ENCODE peak calls at places on chromosomes 11 and 22, in nine cellular contexts. P is kidney epithelial cell, F is coronary artery, T is kidney, Y is astrocyte of the cerebellum, U is hepatocyte, J is suprapubic skin, N is mammary epithelial cell, L is colonic mucosa. C is an unnamed sample.

GRCh38 chr11:74371269-74372039 is 26.8 kb downstream of the PGM2L1 start:
- DNase-seq in L (no peak), F (no peak), U (no peak), J (no peak), Y (peak), N (peak), P (no peak), T (no peak), C (peak)

GRCh38 chr11:36540998-36541397 is 26.8 kb upstream of the RAG1 start:
- DNase-seq in T (no peak), Y (no peak), P (no peak), F (no peak), J (no peak), U (peak), N (peak), L (peak), C (no peak)

GRCh38 chr11:97361812-97362378 is 972.1 kb downstream of the JRKL start:
- DNase-seq in L (no peak), J (no peak), P (peak), F (no peak), N (peak), T (no peak), U (peak), Y (peak), C (no peak)

GRCh38 chr11:6862961-6863360 is at the start of gene OR10A2:
- DNase-seq in T (no peak), J (no peak), L (no peak), P (no peak), F (no peak), U (peak), Y (peak), N (peak), C (no peak)

GRCh38 chr11:1228183-1228821 is 5.4 kb downstream of the MUC5B start:
- DNase-seq in U (no peak), P (no peak), F (no peak), Y (no peak), T (peak), N (no peak), L (peak), J (peak), C (no peak)

GRCh38 chr11:135074397-135074998 is 662.5 kb upstream of the B3GAT1 start:
- DNase-seq in Y (no peak), T (no peak), J (no peak), N (no peak), L (no peak), U (peak), P (no peak), F (no peak), C (no peak)

GRCh38 chr22:30094804-30095203 is 14.5 kb downstream of the HORMAD2 start:
- DNase-seq in N (no peak), J (no peak), P (no peak), T (no peak), F (no peak), Y (no peak), U (no peak), L (no peak), C (no peak)

GRCh38 chr11:19073454-19074415 is 13.2 kb upstream of the MRGPRX2 start:
- DNase-seq in Y (no peak), P (no peak), F (no peak), N (no peak), T (no peak), L (no peak), J (no peak), U (no peak), C (no peak)

GRCh38 chr11:85040166-85040565 is 587.0 kb downstream of the DLG2 start:
- DNase-seq in N (no peak), F (no peak), T (no peak), L (no peak), Y (peak), U (no peak), J (no peak), P (no peak), C (no peak)

DNA sequence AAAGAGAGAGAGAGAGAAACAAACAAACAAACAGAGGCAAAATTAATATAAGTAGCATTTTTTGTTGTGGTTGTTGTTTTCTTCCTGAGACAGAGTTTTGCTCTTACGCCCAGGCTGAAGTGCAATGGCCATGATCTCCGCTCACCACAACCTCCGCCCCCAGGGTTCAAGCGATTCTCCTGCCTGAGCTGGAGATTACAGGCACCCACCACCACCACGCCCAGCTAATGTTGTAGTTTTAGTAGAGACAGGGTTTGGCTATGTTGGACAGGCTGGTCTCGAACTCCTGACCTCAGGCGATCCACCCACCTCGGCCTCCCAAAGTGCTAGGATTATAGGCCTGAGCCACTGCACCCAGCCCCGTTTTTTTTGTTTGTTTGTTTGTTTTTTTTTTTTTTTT is 64.5 kb downstream of the MCHR1 start:
- DNase-seq in P (no peak), Y (no peak), N (no peak), T (no peak), J (no peak), U (no peak), F (no peak), L (no peak), C (no peak)
- H3K4me3 ChIP-seq in P (no peak), Y (no peak), N (no peak), T (no peak), J (peak), U (no peak), F (no peak), L (no peak), C (no peak)

GRCh38 chr11:77525455-77526091 is 51.7 kb upstream of the PAK1 start:
- DNase-seq in Y (no peak), U (no peak), T (no peak), L (no peak), N (no peak), P (no peak), J (no peak), F (no peak), C (no peak)

GRCh38 chr11:77522215-77522614 is 48.3 kb upstream of the PAK1 start:
- DNase-seq in J (no peak), F (no peak), N (peak), P (no peak), T (no peak), Y (peak), U (no peak), L (no peak), C (no peak)

GRCh38 chr11:77523712-77524111 is 49.8 kb upstream of the PAK1 start:
- DNase-seq in T (no peak), F (no peak), P (no peak), Y (no peak), U (no peak), J (no peak), L (no peak), N (no peak), C (no peak)

GRCh38 chr11:77519847-77520246 is 46.0 kb upstream of the PAK1 start:
- DNase-seq in F (no peak), N (no peak), P (no peak), J (no peak), Y (no peak), T (no peak), U (no peak), L (no peak), C (no peak)

DNA sequence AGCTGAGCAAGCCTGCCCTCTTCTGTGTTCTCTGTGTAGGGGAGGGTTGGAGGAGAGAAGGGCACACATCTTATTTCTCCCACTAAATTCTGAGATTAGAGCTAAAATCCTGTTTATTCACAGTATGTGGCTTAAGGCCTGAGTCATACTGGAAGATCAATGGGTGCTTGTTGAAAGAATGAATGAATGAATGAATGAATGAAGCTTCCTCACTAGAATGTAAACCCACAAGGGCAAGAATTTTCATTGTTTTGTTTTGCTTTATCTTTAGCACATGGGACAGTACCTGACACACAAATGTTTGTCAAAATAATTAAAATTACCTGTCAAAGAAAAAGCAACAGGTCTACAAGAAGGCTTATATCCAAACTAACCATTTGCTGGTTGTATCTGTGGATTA is 50.6 kb upstream of the PAK1 start:
- DNase-seq in P (no peak), L (no peak), J (no peak), U (no peak), N (no peak), T (no peak), F (no peak), Y (no peak), C (no peak)
- TF ChIP-seq CTCF in P (no peak), L (no peak), J (no peak), U (no peak), N (peak), T (no peak), F (no peak), Y (no peak), C (no peak)

GRCh38 chr22:46131151-46131587 is 19.2 kb upstream of the PPARA start:
- DNase-seq in N (no peak), T (peak), J (no peak), L (no peak), U (no peak), P (no peak), F (no peak), Y (no peak), C (no peak)

GRCh38 chr22:46133588-46133855 is 16.8 kb upstream of the PPARA start:
- DNase-seq in Y (no peak), T (peak), F (no peak), L (no peak), P (no peak), N (no peak), U (no peak), J (no peak), C (no peak)

GRCh38 chr22:46135611-46136538 is 14.5 kb upstream of the PPARA start:
- DNase-seq in T (peak), N (no peak), P (no peak), L (no peak), F (no peak), J (no peak), Y (no peak), U (no peak), C (no peak)

GRCh38 chr22:46134111-46134705 is 16.1 kb upstream of the PPARA start:
- DNase-seq in J (no peak), L (no peak), U (no peak), F (no peak), T (peak), N (no peak), Y (no peak), P (no peak), C (no peak)

DNA sequence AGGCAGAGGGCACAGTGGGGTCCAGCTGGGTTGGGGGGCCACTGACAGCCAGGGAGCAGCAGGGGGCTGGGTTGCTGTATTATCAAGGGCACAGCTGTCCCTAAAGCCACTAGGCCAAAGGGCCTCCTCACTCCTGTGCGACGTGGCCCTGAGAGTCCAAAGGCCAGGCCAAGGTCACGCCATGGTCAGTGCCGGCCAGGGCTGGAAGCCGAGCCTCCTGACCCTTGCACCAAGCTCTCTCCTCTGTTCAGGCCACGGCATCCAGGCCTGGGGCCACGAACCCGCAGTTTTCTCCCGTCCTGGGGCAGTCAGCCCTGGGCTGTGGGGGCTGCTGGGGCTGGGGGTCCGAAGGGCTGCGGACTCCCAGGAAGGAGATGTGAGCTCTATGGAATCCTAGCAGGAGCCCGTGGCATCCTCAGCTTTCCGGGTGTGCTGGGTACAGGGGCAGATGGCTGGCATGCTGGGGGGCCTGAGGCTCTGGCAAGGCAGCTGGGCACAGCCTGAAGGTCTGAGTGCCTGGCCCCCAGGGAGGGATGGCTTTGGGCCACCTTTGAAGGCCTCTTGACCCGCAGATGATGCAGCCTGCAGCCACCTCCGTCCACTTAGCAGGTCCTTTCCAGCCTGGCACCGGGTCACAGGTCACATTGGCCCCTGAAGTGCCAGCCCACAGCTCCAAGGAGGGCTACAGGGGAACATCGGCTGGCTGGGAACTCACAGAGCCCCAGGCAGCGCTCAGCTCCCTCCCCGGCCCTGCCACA is 17.3 kb upstream of the PPARA start:
- DNase-seq in Y (no peak), J (no peak), F (no peak), P (no peak), N (no peak), T (peak), U (no peak), L (no peak), C (no peak)
- H3K4me3 ChIP-seq in Y (no peak), J (no peak), F (no peak), P (no peak), N (no peak), T (no peak), U (no peak), L (no peak), C (no peak)

DNA sequence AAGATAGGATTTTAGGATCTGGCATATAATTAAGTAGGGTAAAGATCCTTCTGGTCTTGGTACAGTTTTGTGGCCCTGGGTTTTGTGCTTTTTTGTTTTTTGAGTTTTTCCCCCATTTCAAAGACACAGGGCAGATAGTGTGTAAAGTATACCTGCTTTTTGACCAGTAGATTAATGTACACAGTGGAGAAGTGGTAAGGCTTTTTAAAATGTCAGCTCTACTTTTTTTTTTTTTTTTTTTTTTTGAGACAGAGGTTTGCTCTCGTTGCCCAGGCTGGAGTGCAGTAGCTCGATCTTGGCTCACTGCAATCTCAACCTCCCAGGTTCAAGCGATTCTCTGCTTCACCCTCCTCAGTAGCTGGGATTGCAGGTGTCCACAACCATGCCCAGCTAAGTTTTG is 4.0 kb downstream of the EP300 start:
- DNase-seq in U (no peak), Y (no peak), P (no peak), N (no peak), J (no peak), F (no peak), L (no peak), T (no peak), C (no peak)
- TF ChIP-seq CTCF in U (no peak), Y (no peak), P (no peak), N (no peak), J (no peak), F (no peak), L (no peak), T (no peak), C (no peak)

GRCh38 chr11:3137486-3138177 is 27.5 kb downstream of the OSBPL5 start:
- DNase-seq in U (no peak), Y (no peak), P (no peak), L (no peak), F (no peak), T (peak), J (peak), N (no peak), C (no peak)

GRCh38 chr11:3134651-3135490 is 30.2 kb downstream of the OSBPL5 start:
- DNase-seq in J (peak), T (peak), L (no peak), U (no peak), Y (no peak), P (no peak), F (no peak), N (no peak), C (no peak)

GRCh38 chr11:3138178-3139085 is 26.7 kb downstream of the OSBPL5 start:
- DNase-seq in U (no peak), F (no peak), L (no peak), Y (no peak), J (peak), P (no peak), N (no peak), T (peak), C (no peak)

GRCh38 chr11:3135491-3136440 is 29.3 kb downstream of the OSBPL5 start:
- DNase-seq in L (no peak), P (no peak), Y (no peak), U (no peak), J (peak), T (peak), F (no peak), N (no peak), C (no peak)

GRCh38 chr11:3136542-3137455 is 28.3 kb downstream of the OSBPL5 start:
- DNase-seq in F (no peak), N (no peak), U (no peak), L (no peak), P (no peak), T (peak), Y (no peak), J (peak), C (no peak)
- H3K4me3 ChIP-seq in F (no peak), N (no peak), U (no peak), L (no peak), P (no peak), T (no peak), Y (no peak), J (no peak), C (no peak)

C was measured in retinal pigment epithelial cell.